ENCODE peak calls at places on chromosome 17, in seven cellular contexts. V is gastrocnemius medialis, W is GM23248, K is BE2C, S is astrocyte, L is PC-3, F is adrenal gland. A is an unnamed sample.
A peak's percentile ranks its signal among the peaks of the same experiment; 100 is the strongest.

GRCh38 chr17:41734139-41734948 is at the start of gene HAP1:
- DNase-seq in V (no peak), W (peak; percentile 40), K (peak; percentile 48), S (no peak), L (peak; percentile 50), F (no peak), A (peak; percentile 96)

GRCh38 chr17:16371742-16372141 is 9.1 kb upstream of the UBB start:
- DNase-seq in V (peak; percentile 37), W (peak; percentile 59), K (no peak), S (peak; percentile 59), L (peak; percentile 69), F (no peak), A (no peak)

GRCh38 chr17:76145231-76146052 is 4.4 kb upstream of the FOXJ1 start:
- DNase-seq in V (no peak), W (no peak), K (no peak), S (no peak), L (no peak), F (no peak), A (peak; percentile 65)

GRCh38 chr17:57946798-57947358 is 8.3 kb downstream of the CUEDC1 start:
- DNase-seq in V (no peak), W (peak; percentile 82), K (no peak), S (peak; percentile 56), L (peak; percentile 75), F (peak; percentile 44), A (peak; percentile 62)

GRCh38 chr17:77392376-77393273 is 251.9 kb downstream of the SEC14L1 start:
- DNase-seq in V (no peak), W (peak; percentile 66), K (no peak), S (no peak), L (no peak), F (peak; percentile 84), A (peak; percentile 95)

GRCh38 chr17:70169707-70170597 is 620 bp downstream of the KCNJ2 start:
- DNase-seq in V (peak; percentile 59), W (peak; percentile 63), K (no peak), S (no peak), L (no peak), F (no peak), A (no peak)

GRCh38 chr17:28811594-28812135 is 30.9 kb downstream of the FAM222B start:
- DNase-seq in V (no peak), W (peak; percentile 47), K (no peak), S (peak; percentile 7), L (peak; percentile 7), F (no peak), A (no peak)

GRCh38 chr17:64406321-64407200 is 15.9 kb upstream of the PECAM1 start:
- DNase-seq in V (no peak), W (peak; percentile 42), K (no peak), S (no peak), L (peak; percentile 54), F (peak; percentile 60), A (no peak)

GRCh38 chr17:79842656-79843474 is 3.6 kb upstream of the CBX4 start:
- DNase-seq in V (no peak), W (peak; percentile 38), K (no peak), S (no peak), L (peak; percentile 34), F (peak; percentile 30), A (peak; percentile 84)

GRCh38 chr17:12940699-12941098 is 77.1 kb downstream of the ELAC2 start:
- DNase-seq in V (no peak), W (no peak), K (no peak), S (no peak), L (no peak), F (no peak), A (no peak)

GRCh38 chr17:57009737-57010445 is 32.0 kb downstream of the SCPEP1 start:
- DNase-seq in V (peak; percentile 25), W (peak; percentile 63), K (peak; percentile 65), S (peak; percentile 15), L (peak; percentile 78), F (peak; percentile 61), A (peak; percentile 72)

GRCh38 chr17:82303944-82304808 is 13.2 kb downstream of the CD7 start:
- DNase-seq in V (no peak), W (no peak), K (peak; percentile 24), S (no peak), L (no peak), F (no peak), A (peak; percentile 73)

GRCh38 chr17:48240122-48240521 is 132.6 kb downstream of the SNX11 start:
- DNase-seq in V (no peak), W (no peak), K (no peak), S (no peak), L (no peak), F (no peak), A (no peak)

GRCh38 chr17:56549501-56549900 is 44.0 kb upstream of the NOG start:
- DNase-seq in V (no peak), W (no peak), K (no peak), S (no peak), L (no peak), F (no peak), A (no peak)

GRCh38 chr17:38917259-38917658 is 8.2 kb upstream of the LASP1NB start:
- DNase-seq in V (no peak), W (no peak), K (no peak), S (no peak), L (peak; percentile 7), F (no peak), A (peak; percentile 49)

GRCh38 chr17:38919316-38920078 is 5.9 kb upstream of the LASP1NB start:
- DNase-seq in V (no peak), W (no peak), K (no peak), S (no peak), L (no peak), F (no peak), A (no peak)

GRCh38 chr17:38918129-38918913 is 7.1 kb upstream of the LASP1NB start:
- DNase-seq in V (no peak), W (no peak), K (no peak), S (no peak), L (no peak), F (no peak), A (peak; percentile 77)

GRCh38 chr17:38920374-38921291 is 4.8 kb upstream of the LASP1NB start:
- DNase-seq in V (no peak), W (no peak), K (no peak), S (no peak), L (no peak), F (no peak), A (no peak)

DNA sequence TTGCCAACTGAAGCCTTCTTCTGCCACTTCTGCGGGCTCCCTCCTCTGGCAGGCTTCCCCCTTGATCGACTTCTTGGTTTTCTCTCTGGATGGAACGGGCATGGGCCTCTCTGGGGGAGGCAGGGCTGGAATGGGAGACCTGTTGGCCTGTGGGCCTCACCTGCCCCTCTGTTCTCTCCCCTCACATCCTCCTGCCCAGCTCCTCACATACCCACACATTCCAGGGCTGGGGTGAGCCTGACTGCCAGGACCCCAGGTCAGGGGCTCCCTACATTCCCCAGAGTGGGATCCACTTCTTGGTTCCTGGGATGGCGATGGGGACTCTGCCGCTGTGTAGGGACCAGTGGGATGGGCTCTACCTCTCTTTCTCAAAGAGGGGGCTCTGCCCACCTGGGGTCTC is 6.5 kb upstream of the LASP1NB start:
- DNase-seq in V (no peak), W (no peak), K (no peak), S (no peak), L (no peak), F (no peak), A (no peak)
- H3K36me3 ChIP-seq in V (no peaks in the 10 kb centered on the region), W (peaks cover 50% of the 10 kb centered on the region), K (peaks cover 3% of the 10 kb centered on the region), S (peaks cover 29% of the 10 kb centered on the region), L (peaks cover 3% of the 10 kb centered on the region), F (no peaks in the 10 kb centered on the region), A (peaks cover 26% of the 10 kb centered on the region)

GRCh38 chr17:49996495-49997255 is 1.7 kb upstream of the DLX3 start:
- DNase-seq in V (no peak), W (peak; percentile 73), K (peak; percentile 73), S (no peak), L (peak; percentile 78), F (peak; percentile 63), A (peak; percentile 93)

GRCh38 chr17:49997773-49998703 is 3.0 kb upstream of the DLX3 start:
- DNase-seq in V (peak; percentile 44), W (peak; percentile 86), K (peak; percentile 89), S (peak; percentile 53), L (peak; percentile 97), F (peak; percentile 90), A (peak; percentile 92)

GRCh38 chr17:49996121-49996494 is 1.1 kb upstream of the DLX3 start:
- DNase-seq in V (no peak), W (no peak), K (no peak), S (no peak), L (no peak), F (no peak), A (no peak)

GRCh38 chr17:49998836-49999511 is 4.0 kb upstream of the DLX3 start:
- DNase-seq in V (no peak), W (no peak), K (no peak), S (no peak), L (no peak), F (no peak), A (peak; percentile 7)

DNA sequence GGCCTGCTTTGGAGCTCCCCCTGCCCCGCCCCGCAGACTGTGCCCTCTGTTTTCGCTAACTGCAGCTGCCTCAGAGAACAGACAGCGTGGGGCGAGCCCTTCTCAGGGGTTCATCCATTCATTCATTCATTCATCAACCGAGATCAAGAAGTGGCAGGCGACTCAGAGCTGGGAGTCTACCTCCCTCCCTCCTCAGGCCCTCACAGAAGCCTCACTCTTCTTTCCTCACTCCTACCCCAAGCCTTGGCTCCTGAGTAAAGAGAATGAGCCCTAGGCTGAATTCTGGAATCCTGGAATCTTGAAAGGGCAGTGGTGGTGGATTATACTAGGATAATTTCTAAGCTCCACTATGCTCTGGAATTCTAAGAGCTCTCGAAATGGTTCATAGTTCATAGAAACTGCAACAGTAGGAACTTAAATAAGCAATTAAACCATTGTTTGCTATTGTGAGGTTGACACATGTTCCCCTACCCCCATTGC is 2.3 kb upstream of the DLX3 start:
- DNase-seq in V (no peak), W (no peak), K (no peak), S (no peak), L (peak; percentile 21), F (no peak), A (no peak)
- H3K27me3 ChIP-seq in V (peaks cover 68% of the 10 kb centered on the region), W (peaks cover 34% of the 10 kb centered on the region), K (peaks cover 60% of the 10 kb centered on the region), S (peaks cover 68% of the 10 kb centered on the region), L (peaks cover 32% of the 10 kb centered on the region), F (peaks cover 65% of the 10 kb centered on the region), A (peaks cover 70% of the 10 kb centered on the region)

GRCh38 chr17:2391597-2392251 is 9.1 kb downstream of the MNT start:
- DNase-seq in V (no peak), W (no peak), K (no peak), S (no peak), L (no peak), F (no peak), A (no peak)
- H3K36me3 ChIP-seq in V (no peaks in the 10 kb centered on the region), W (no peaks in the 10 kb centered on the region), K (peaks cover 9% of the 10 kb centered on the region), S (peaks cover 5% of the 10 kb centered on the region), L (no peaks in the 10 kb centered on the region), F (no peaks in the 10 kb centered on the region), A (no peaks in the 10 kb centered on the region)

GRCh38 chr17:44965491-44966234 is 2.4 kb downstream of the C1QL1 start:
- DNase-seq in V (no peak), W (no peak), K (no peak), S (no peak), L (no peak), F (no peak), A (no peak)

GRCh38 chr17:44966348-44967025 is 1.6 kb downstream of the C1QL1 start:
- DNase-seq in V (no peak), W (no peak), K (no peak), S (no peak), L (no peak), F (no peak), A (peak; percentile 78)

GRCh38 chr17:44959821-44960523 is 8.1 kb downstream of the C1QL1 start:
- DNase-seq in V (no peak), W (no peak), K (peak; percentile 56), S (no peak), L (no peak), F (no peak), A (no peak)

GRCh38 chr17:44960654-44961053 is 7.4 kb downstream of the C1QL1 start:
- DNase-seq in V (no peak), W (no peak), K (no peak), S (no peak), L (peak; percentile 36), F (no peak), A (no peak)

GRCh38 chr17:44961921-44962350 is 6.2 kb downstream of the C1QL1 start:
- DNase-seq in V (no peak), W (peak; percentile 40), K (peak; percentile 53), S (no peak), L (peak; percentile 29), F (no peak), A (peak; percentile 84)
- H3K27me3 ChIP-seq in V (peaks cover 67% of the 10 kb centered on the region), W (peaks cover 16% of the 10 kb centered on the region), K (peaks cover 10% of the 10 kb centered on the region), S (peaks cover 12% of the 10 kb centered on the region), L (peaks cover 8% of the 10 kb centered on the region), F (peaks cover 39% of the 10 kb centered on the region), A (peaks cover 26% of the 10 kb centered on the region)